ENCODE peak calls at places on chromosomes 5 and 9, in nine cellular contexts. One of them, this sample, is unnamed.

GRCh38 chr5:146731909-146732659 is 146.5 kb downstream of the PPP2R2B start:
- DNase-seq in mucosa of gallbladder: no peak
- DNase-seq in NCI-H1694 treated with DMSO at 0.1 percent for 48 hours: no peak
- DNase-seq in stimulated activated CD4-positive, alpha-beta T cell treated with anti-CD3 and anti-CD28 coated beads, Interleukin-1b, Interleukin-23, amount 100 ng/mL, for 24 hours: no peak
- DNase-seq in CD8-positive, alpha-beta T cell: no peak
- DNase-seq in ovary: no peak
- DNase-seq in heart left ventricle: no peak
- DNase-seq in activated CD4-positive, alpha-beta T cell treated with anti-CD3 and anti-CD28 coated beads for 36 hours: no peak
- DNase-seq in amygdala: no peak
- DNase-seq in this sample: peak; percentile 85

GRCh38 chr9:35749515-35750255 is 598 bp downstream of the RGP1 start:
- DNase-seq in mucosa of gallbladder: peak; percentile 25
- DNase-seq in NCI-H1694 treated with DMSO at 0.1 percent for 48 hours: no peak
- DNase-seq in stimulated activated CD4-positive, alpha-beta T cell treated with anti-CD3 and anti-CD28 coated beads, Interleukin-1b, Interleukin-23, amount 100 ng/mL, for 24 hours: no peak
- DNase-seq in CD8-positive, alpha-beta T cell: no peak
- DNase-seq in ovary: peak; percentile 45
- DNase-seq in heart left ventricle: no peak
- DNase-seq in activated CD4-positive, alpha-beta T cell treated with anti-CD3 and anti-CD28 coated beads for 36 hours: peak; percentile 70
- DNase-seq in amygdala: no peak
- DNase-seq in this sample: no peak

GRCh38 chr9:114591206-114591853 is 3.8 kb downstream of the ATP6V1G1 start:
- DNase-seq in mucosa of gallbladder: no peak
- DNase-seq in NCI-H1694 treated with DMSO at 0.1 percent for 48 hours: no peak
- DNase-seq in stimulated activated CD4-positive, alpha-beta T cell treated with anti-CD3 and anti-CD28 coated beads, Interleukin-1b, Interleukin-23, amount 100 ng/mL, for 24 hours: no peak
- DNase-seq in CD8-positive, alpha-beta T cell: no peak
- DNase-seq in ovary: no peak
- DNase-seq in heart left ventricle: no peak
- DNase-seq in activated CD4-positive, alpha-beta T cell treated with anti-CD3 and anti-CD28 coated beads for 36 hours: no peak
- DNase-seq in amygdala: no peak
- DNase-seq in this sample: peak; percentile 70

GRCh38 chr5:43553381-43553780 is 3.5 kb downstream of the PAIP1 start:
- DNase-seq in mucosa of gallbladder: no peak
- DNase-seq in NCI-H1694 treated with DMSO at 0.1 percent for 48 hours: no peak
- DNase-seq in stimulated activated CD4-positive, alpha-beta T cell treated with anti-CD3 and anti-CD28 coated beads, Interleukin-1b, Interleukin-23, amount 100 ng/mL, for 24 hours: no peak
- DNase-seq in CD8-positive, alpha-beta T cell: no peak
- DNase-seq in ovary: no peak
- DNase-seq in heart left ventricle: no peak
- DNase-seq in activated CD4-positive, alpha-beta T cell treated with anti-CD3 and anti-CD28 coated beads for 36 hours: no peak
- DNase-seq in amygdala: no peak
- DNase-seq in this sample: no peak

GRCh38 chr5:56270058-56270457 is 36.9 kb upstream of the ANKRD55 start:
- DNase-seq in mucosa of gallbladder: no peak
- DNase-seq in NCI-H1694 treated with DMSO at 0.1 percent for 48 hours: no peak
- DNase-seq in stimulated activated CD4-positive, alpha-beta T cell treated with anti-CD3 and anti-CD28 coated beads, Interleukin-1b, Interleukin-23, amount 100 ng/mL, for 24 hours: no peak
- DNase-seq in CD8-positive, alpha-beta T cell: no peak
- DNase-seq in ovary: no peak
- DNase-seq in heart left ventricle: no peak
- DNase-seq in activated CD4-positive, alpha-beta T cell treated with anti-CD3 and anti-CD28 coated beads for 36 hours: peak; percentile 41
- DNase-seq in amygdala: no peak
- DNase-seq in this sample: peak; percentile 24

GRCh38 chr9:119487118-119487827 is 118.0 kb upstream of the BRINP1 start:
- DNase-seq in mucosa of gallbladder: no peak
- DNase-seq in NCI-H1694 treated with DMSO at 0.1 percent for 48 hours: no peak
- DNase-seq in stimulated activated CD4-positive, alpha-beta T cell treated with anti-CD3 and anti-CD28 coated beads, Interleukin-1b, Interleukin-23, amount 100 ng/mL, for 24 hours: no peak
- DNase-seq in CD8-positive, alpha-beta T cell: no peak
- DNase-seq in ovary: no peak
- DNase-seq in heart left ventricle: no peak
- DNase-seq in activated CD4-positive, alpha-beta T cell treated with anti-CD3 and anti-CD28 coated beads for 36 hours: no peak
- DNase-seq in amygdala: no peak
- DNase-seq in this sample: no peak

GRCh38 chr5:168219515-168220410 is 71.7 kb upstream of the WWC1 start:
- DNase-seq in mucosa of gallbladder: peak; percentile 73
- DNase-seq in NCI-H1694 treated with DMSO at 0.1 percent for 48 hours: peak; percentile 70
- DNase-seq in stimulated activated CD4-positive, alpha-beta T cell treated with anti-CD3 and anti-CD28 coated beads, Interleukin-1b, Interleukin-23, amount 100 ng/mL, for 24 hours: peak; percentile 5
- DNase-seq in CD8-positive, alpha-beta T cell: no peak
- DNase-seq in ovary: peak; percentile 42
- DNase-seq in heart left ventricle: no peak
- DNase-seq in activated CD4-positive, alpha-beta T cell treated with anti-CD3 and anti-CD28 coated beads for 36 hours: peak; percentile 58
- DNase-seq in amygdala: peak; percentile 37
- DNase-seq in this sample: peak; percentile 75

GRCh38 chr5:129398279-129398678 is 61.8 kb upstream of the ADAMTS19 start:
- DNase-seq in mucosa of gallbladder: no peak
- DNase-seq in NCI-H1694 treated with DMSO at 0.1 percent for 48 hours: no peak
- DNase-seq in stimulated activated CD4-positive, alpha-beta T cell treated with anti-CD3 and anti-CD28 coated beads, Interleukin-1b, Interleukin-23, amount 100 ng/mL, for 24 hours: no peak
- DNase-seq in CD8-positive, alpha-beta T cell: no peak
- DNase-seq in ovary: no peak
- DNase-seq in heart left ventricle: no peak
- DNase-seq in activated CD4-positive, alpha-beta T cell treated with anti-CD3 and anti-CD28 coated beads for 36 hours: no peak
- DNase-seq in amygdala: no peak
- DNase-seq in this sample: no peak

GRCh38 chr9:98575379-98576346 is 133.1 kb downstream of the GABBR2 start:
- DNase-seq in mucosa of gallbladder: no peak
- DNase-seq in NCI-H1694 treated with DMSO at 0.1 percent for 48 hours: no peak
- DNase-seq in stimulated activated CD4-positive, alpha-beta T cell treated with anti-CD3 and anti-CD28 coated beads, Interleukin-1b, Interleukin-23, amount 100 ng/mL, for 24 hours: no peak
- DNase-seq in CD8-positive, alpha-beta T cell: no peak
- DNase-seq in ovary: no peak
- DNase-seq in heart left ventricle: no peak
- DNase-seq in activated CD4-positive, alpha-beta T cell treated with anti-CD3 and anti-CD28 coated beads for 36 hours: peak; percentile 53
- DNase-seq in amygdala: no peak
- DNase-seq in this sample: peak; percentile 75

GRCh38 chr5:11912-12311 is 80.1 kb upstream of the PLEKHG4B start:
- DNase-seq in mucosa of gallbladder: no peak
- DNase-seq in NCI-H1694 treated with DMSO at 0.1 percent for 48 hours: no peak
- DNase-seq in stimulated activated CD4-positive, alpha-beta T cell treated with anti-CD3 and anti-CD28 coated beads, Interleukin-1b, Interleukin-23, amount 100 ng/mL, for 24 hours: no peak
- DNase-seq in CD8-positive, alpha-beta T cell: no peak
- DNase-seq in ovary: no peak
- DNase-seq in heart left ventricle: no peak
- DNase-seq in activated CD4-positive, alpha-beta T cell treated with anti-CD3 and anti-CD28 coated beads for 36 hours: no peak
- DNase-seq in amygdala: no peak
- DNase-seq in this sample: peak; percentile 60

GRCh38 chr9:130387905-130388304 is 56.9 kb upstream of the ASS1 start:
- DNase-seq in mucosa of gallbladder: no peak
- DNase-seq in NCI-H1694 treated with DMSO at 0.1 percent for 48 hours: no peak
- DNase-seq in stimulated activated CD4-positive, alpha-beta T cell treated with anti-CD3 and anti-CD28 coated beads, Interleukin-1b, Interleukin-23, amount 100 ng/mL, for 24 hours: no peak
- DNase-seq in CD8-positive, alpha-beta T cell: no peak
- DNase-seq in ovary: no peak
- DNase-seq in heart left ventricle: no peak
- DNase-seq in activated CD4-positive, alpha-beta T cell treated with anti-CD3 and anti-CD28 coated beads for 36 hours: no peak
- DNase-seq in amygdala: no peak
- DNase-seq in this sample: no peak

GRCh38 chr5:149062371-149063016 is 368 bp downstream of the SH3TC2 start:
- DNase-seq in mucosa of gallbladder: no peak
- DNase-seq in NCI-H1694 treated with DMSO at 0.1 percent for 48 hours: no peak
- DNase-seq in stimulated activated CD4-positive, alpha-beta T cell treated with anti-CD3 and anti-CD28 coated beads, Interleukin-1b, Interleukin-23, amount 100 ng/mL, for 24 hours: no peak
- DNase-seq in CD8-positive, alpha-beta T cell: no peak
- DNase-seq in ovary: no peak
- DNase-seq in heart left ventricle: peak; percentile 37
- DNase-seq in activated CD4-positive, alpha-beta T cell treated with anti-CD3 and anti-CD28 coated beads for 36 hours: no peak
- DNase-seq in amygdala: peak; percentile 23
- DNase-seq in this sample: peak; percentile 69

GRCh38 chr9:113454914-113455761 is 8.4 kb upstream of the RGS3 start:
- DNase-seq in mucosa of gallbladder: peak; percentile 72
- DNase-seq in NCI-H1694 treated with DMSO at 0.1 percent for 48 hours: no peak
- DNase-seq in stimulated activated CD4-positive, alpha-beta T cell treated with anti-CD3 and anti-CD28 coated beads, Interleukin-1b, Interleukin-23, amount 100 ng/mL, for 24 hours: no peak
- DNase-seq in CD8-positive, alpha-beta T cell: no peak
- DNase-seq in ovary: peak; percentile 67
- DNase-seq in heart left ventricle: peak; percentile 70
- DNase-seq in activated CD4-positive, alpha-beta T cell treated with anti-CD3 and anti-CD28 coated beads for 36 hours: peak; percentile 19
- DNase-seq in amygdala: no peak
- DNase-seq in this sample: peak; percentile 91

GRCh38 chr9:68981825-68982224 is 32.1 kb downstream of the PRKACG start:
- DNase-seq in mucosa of gallbladder: no peak
- DNase-seq in NCI-H1694 treated with DMSO at 0.1 percent for 48 hours: no peak
- DNase-seq in stimulated activated CD4-positive, alpha-beta T cell treated with anti-CD3 and anti-CD28 coated beads, Interleukin-1b, Interleukin-23, amount 100 ng/mL, for 24 hours: no peak
- DNase-seq in CD8-positive, alpha-beta T cell: no peak
- DNase-seq in ovary: no peak
- DNase-seq in heart left ventricle: no peak
- DNase-seq in activated CD4-positive, alpha-beta T cell treated with anti-CD3 and anti-CD28 coated beads for 36 hours: no peak
- DNase-seq in amygdala: no peak
- DNase-seq in this sample: peak; percentile 25

GRCh38 chr9:64066736-64067368 is 1218.2 kb downstream of the FOXD4L5 start:
- DNase-seq in mucosa of gallbladder: no peak
- DNase-seq in NCI-H1694 treated with DMSO at 0.1 percent for 48 hours: no peak
- DNase-seq in stimulated activated CD4-positive, alpha-beta T cell treated with anti-CD3 and anti-CD28 coated beads, Interleukin-1b, Interleukin-23, amount 100 ng/mL, for 24 hours: no peak
- DNase-seq in CD8-positive, alpha-beta T cell: no peak
- DNase-seq in ovary: no peak
- DNase-seq in heart left ventricle: no peak
- DNase-seq in activated CD4-positive, alpha-beta T cell treated with anti-CD3 and anti-CD28 coated beads for 36 hours: no peak
- DNase-seq in amygdala: no peak
- DNase-seq in this sample: no peak

GRCh38 chr5:142863856-142864255 is 93.7 kb downstream of the ARHGAP26 start:
- DNase-seq in mucosa of gallbladder: no peak
- DNase-seq in NCI-H1694 treated with DMSO at 0.1 percent for 48 hours: no peak
- DNase-seq in stimulated activated CD4-positive, alpha-beta T cell treated with anti-CD3 and anti-CD28 coated beads, Interleukin-1b, Interleukin-23, amount 100 ng/mL, for 24 hours: no peak
- DNase-seq in CD8-positive, alpha-beta T cell: no peak
- DNase-seq in ovary: no peak
- DNase-seq in heart left ventricle: no peak
- DNase-seq in activated CD4-positive, alpha-beta T cell treated with anti-CD3 and anti-CD28 coated beads for 36 hours: no peak
- DNase-seq in amygdala: no peak
- DNase-seq in this sample: no peak

GRCh38 chr5:79255786-79256557 is 20.0 kb downstream of the JMY start:
- DNase-seq in mucosa of gallbladder: no peak
- DNase-seq in NCI-H1694 treated with DMSO at 0.1 percent for 48 hours: no peak
- DNase-seq in stimulated activated CD4-positive, alpha-beta T cell treated with anti-CD3 and anti-CD28 coated beads, Interleukin-1b, Interleukin-23, amount 100 ng/mL, for 24 hours: no peak
- DNase-seq in CD8-positive, alpha-beta T cell: no peak
- DNase-seq in ovary: no peak
- DNase-seq in heart left ventricle: no peak
- DNase-seq in activated CD4-positive, alpha-beta T cell treated with anti-CD3 and anti-CD28 coated beads for 36 hours: peak; percentile 61
- DNase-seq in amygdala: no peak
- DNase-seq in this sample: peak; percentile 41

GRCh38 chr5:174323878-174324281 is 278.4 kb downstream of the NSG2 start:
- DNase-seq in mucosa of gallbladder: no peak
- DNase-seq in NCI-H1694 treated with DMSO at 0.1 percent for 48 hours: no peak
- DNase-seq in stimulated activated CD4-positive, alpha-beta T cell treated with anti-CD3 and anti-CD28 coated beads, Interleukin-1b, Interleukin-23, amount 100 ng/mL, for 24 hours: no peak
- DNase-seq in CD8-positive, alpha-beta T cell: no peak
- DNase-seq in ovary: no peak
- DNase-seq in heart left ventricle: no peak
- DNase-seq in activated CD4-positive, alpha-beta T cell treated with anti-CD3 and anti-CD28 coated beads for 36 hours: peak; percentile 37
- DNase-seq in amygdala: peak; percentile 19
- DNase-seq in this sample: peak; percentile 26

GRCh38 chr5:170097934-170098333 is 7.8 kb upstream of the FOXI1 start:
- DNase-seq in mucosa of gallbladder: no peak
- DNase-seq in NCI-H1694 treated with DMSO at 0.1 percent for 48 hours: no peak
- DNase-seq in stimulated activated CD4-positive, alpha-beta T cell treated with anti-CD3 and anti-CD28 coated beads, Interleukin-1b, Interleukin-23, amount 100 ng/mL, for 24 hours: no peak
- DNase-seq in CD8-positive, alpha-beta T cell: no peak
- DNase-seq in ovary: no peak
- DNase-seq in heart left ventricle: no peak
- DNase-seq in activated CD4-positive, alpha-beta T cell treated with anti-CD3 and anti-CD28 coated beads for 36 hours: no peak
- DNase-seq in amygdala: no peak
- DNase-seq in this sample: no peak

GRCh38 chr5:172985596-172985995 is 2.0 kb downstream of the ATP6V0E1 start:
- DNase-seq in mucosa of gallbladder: no peak
- DNase-seq in NCI-H1694 treated with DMSO at 0.1 percent for 48 hours: no peak
- DNase-seq in stimulated activated CD4-positive, alpha-beta T cell treated with anti-CD3 and anti-CD28 coated beads, Interleukin-1b, Interleukin-23, amount 100 ng/mL, for 24 hours: no peak
- DNase-seq in CD8-positive, alpha-beta T cell: no peak
- DNase-seq in ovary: no peak
- DNase-seq in heart left ventricle: no peak
- DNase-seq in activated CD4-positive, alpha-beta T cell treated with anti-CD3 and anti-CD28 coated beads for 36 hours: no peak
- DNase-seq in amygdala: no peak
- DNase-seq in this sample: no peak

GRCh38 chr5:64210866-64211265 is 45.2 kb downstream of the RNF180 start:
- DNase-seq in mucosa of gallbladder: no peak
- DNase-seq in NCI-H1694 treated with DMSO at 0.1 percent for 48 hours: no peak
- DNase-seq in stimulated activated CD4-positive, alpha-beta T cell treated with anti-CD3 and anti-CD28 coated beads, Interleukin-1b, Interleukin-23, amount 100 ng/mL, for 24 hours: no peak
- DNase-seq in CD8-positive, alpha-beta T cell: no peak
- DNase-seq in ovary: no peak
- DNase-seq in heart left ventricle: no peak
- DNase-seq in activated CD4-positive, alpha-beta T cell treated with anti-CD3 and anti-CD28 coated beads for 36 hours: no peak
- DNase-seq in amygdala: no peak
- DNase-seq in this sample: peak; percentile 53

GRCh38 chr5:32916648-32917047 is 205.5 kb downstream of the NPR3 start:
- DNase-seq in mucosa of gallbladder: peak; percentile 15
- DNase-seq in NCI-H1694 treated with DMSO at 0.1 percent for 48 hours: no peak
- DNase-seq in stimulated activated CD4-positive, alpha-beta T cell treated with anti-CD3 and anti-CD28 coated beads, Interleukin-1b, Interleukin-23, amount 100 ng/mL, for 24 hours: no peak
- DNase-seq in CD8-positive, alpha-beta T cell: no peak
- DNase-seq in ovary: no peak
- DNase-seq in heart left ventricle: peak; percentile 27
- DNase-seq in activated CD4-positive, alpha-beta T cell treated with anti-CD3 and anti-CD28 coated beads for 36 hours: peak; percentile 10
- DNase-seq in amygdala: no peak
- DNase-seq in this sample: peak; percentile 17

GRCh38 chr5:115246361-115246991 is 16.2 kb downstream of the PGGT1B start:
- DNase-seq in mucosa of gallbladder: no peak
- DNase-seq in NCI-H1694 treated with DMSO at 0.1 percent for 48 hours: peak; percentile 56
- DNase-seq in stimulated activated CD4-positive, alpha-beta T cell treated with anti-CD3 and anti-CD28 coated beads, Interleukin-1b, Interleukin-23, amount 100 ng/mL, for 24 hours: no peak
- DNase-seq in CD8-positive, alpha-beta T cell: no peak
- DNase-seq in ovary: no peak
- DNase-seq in heart left ventricle: no peak
- DNase-seq in activated CD4-positive, alpha-beta T cell treated with anti-CD3 and anti-CD28 coated beads for 36 hours: no peak
- DNase-seq in amygdala: no peak
- DNase-seq in this sample: peak; percentile 51

GRCh38 chr9:79134654-79135053 is 437.1 kb upstream of the TLE4 start:
- DNase-seq in mucosa of gallbladder: no peak
- DNase-seq in NCI-H1694 treated with DMSO at 0.1 percent for 48 hours: no peak
- DNase-seq in stimulated activated CD4-positive, alpha-beta T cell treated with anti-CD3 and anti-CD28 coated beads, Interleukin-1b, Interleukin-23, amount 100 ng/mL, for 24 hours: no peak
- DNase-seq in CD8-positive, alpha-beta T cell: no peak
- DNase-seq in ovary: no peak
- DNase-seq in heart left ventricle: no peak
- DNase-seq in activated CD4-positive, alpha-beta T cell treated with anti-CD3 and anti-CD28 coated beads for 36 hours: no peak
- DNase-seq in amygdala: no peak
- DNase-seq in this sample: no peak

GRCh38 chr9:99828417-99829176 is 6.9 kb downstream of the NR4A3 start:
- DNase-seq in mucosa of gallbladder: no peak
- DNase-seq in NCI-H1694 treated with DMSO at 0.1 percent for 48 hours: no peak
- DNase-seq in stimulated activated CD4-positive, alpha-beta T cell treated with anti-CD3 and anti-CD28 coated beads, Interleukin-1b, Interleukin-23, amount 100 ng/mL, for 24 hours: no peak
- DNase-seq in CD8-positive, alpha-beta T cell: no peak
- DNase-seq in ovary: no peak
- DNase-seq in heart left ventricle: peak; percentile 25
- DNase-seq in activated CD4-positive, alpha-beta T cell treated with anti-CD3 and anti-CD28 coated beads for 36 hours: no peak
- DNase-seq in amygdala: no peak
- DNase-seq in this sample: no peak

GRCh38 chr9:126439402-126439765 is 112.8 kb downstream of the MVB12B start:
- DNase-seq in mucosa of gallbladder: no peak
- DNase-seq in NCI-H1694 treated with DMSO at 0.1 percent for 48 hours: no peak
- DNase-seq in stimulated activated CD4-positive, alpha-beta T cell treated with anti-CD3 and anti-CD28 coated beads, Interleukin-1b, Interleukin-23, amount 100 ng/mL, for 24 hours: no peak
- DNase-seq in CD8-positive, alpha-beta T cell: no peak
- DNase-seq in ovary: no peak
- DNase-seq in heart left ventricle: no peak
- DNase-seq in activated CD4-positive, alpha-beta T cell treated with anti-CD3 and anti-CD28 coated beads for 36 hours: peak; percentile 32
- DNase-seq in amygdala: no peak
- DNase-seq in this sample: peak; percentile 12

GRCh38 chr5:5134107-5134506 is 6.0 kb upstream of the ADAMTS16 start:
- DNase-seq in mucosa of gallbladder: no peak
- DNase-seq in NCI-H1694 treated with DMSO at 0.1 percent for 48 hours: no peak
- DNase-seq in stimulated activated CD4-positive, alpha-beta T cell treated with anti-CD3 and anti-CD28 coated beads, Interleukin-1b, Interleukin-23, amount 100 ng/mL, for 24 hours: no peak
- DNase-seq in CD8-positive, alpha-beta T cell: no peak
- DNase-seq in ovary: no peak
- DNase-seq in heart left ventricle: no peak
- DNase-seq in activated CD4-positive, alpha-beta T cell treated with anti-CD3 and anti-CD28 coated beads for 36 hours: no peak
- DNase-seq in amygdala: no peak
- DNase-seq in this sample: no peak

GRCh38 chr5:180792965-180793287 is 9.7 kb downstream of the MGAT1 start:
- DNase-seq in mucosa of gallbladder: no peak
- DNase-seq in NCI-H1694 treated with DMSO at 0.1 percent for 48 hours: no peak
- DNase-seq in stimulated activated CD4-positive, alpha-beta T cell treated with anti-CD3 and anti-CD28 coated beads, Interleukin-1b, Interleukin-23, amount 100 ng/mL, for 24 hours: no peak
- DNase-seq in CD8-positive, alpha-beta T cell: no peak
- DNase-seq in ovary: no peak
- DNase-seq in heart left ventricle: no peak
- DNase-seq in activated CD4-positive, alpha-beta T cell treated with anti-CD3 and anti-CD28 coated beads for 36 hours: no peak
- DNase-seq in amygdala: no peak
- DNase-seq in this sample: no peak

GRCh38 chr9:121822093-121823085 is 171.0 kb downstream of the DAB2IP start:
- DNase-seq in mucosa of gallbladder: no peak
- DNase-seq in NCI-H1694 treated with DMSO at 0.1 percent for 48 hours: peak; percentile 57
- DNase-seq in stimulated activated CD4-positive, alpha-beta T cell treated with anti-CD3 and anti-CD28 coated beads, Interleukin-1b, Interleukin-23, amount 100 ng/mL, for 24 hours: no peak
- DNase-seq in CD8-positive, alpha-beta T cell: no peak
- DNase-seq in ovary: no peak
- DNase-seq in heart left ventricle: no peak
- DNase-seq in activated CD4-positive, alpha-beta T cell treated with anti-CD3 and anti-CD28 coated beads for 36 hours: peak; percentile 21
- DNase-seq in amygdala: no peak
- DNase-seq in this sample: no peak

GRCh38 chr5:32339198-32339597 is 26.5 kb upstream of the MTMR12 start:
- DNase-seq in mucosa of gallbladder: no peak
- DNase-seq in NCI-H1694 treated with DMSO at 0.1 percent for 48 hours: no peak
- DNase-seq in stimulated activated CD4-positive, alpha-beta T cell treated with anti-CD3 and anti-CD28 coated beads, Interleukin-1b, Interleukin-23, amount 100 ng/mL, for 24 hours: no peak
- DNase-seq in CD8-positive, alpha-beta T cell: no peak
- DNase-seq in ovary: no peak
- DNase-seq in heart left ventricle: no peak
- DNase-seq in activated CD4-positive, alpha-beta T cell treated with anti-CD3 and anti-CD28 coated beads for 36 hours: no peak
- DNase-seq in amygdala: no peak
- DNase-seq in this sample: no peak

GRCh38 chr9:137612741-137613142 is 6.1 kb upstream of the EHMT1 start:
- DNase-seq in mucosa of gallbladder: no peak
- DNase-seq in NCI-H1694 treated with DMSO at 0.1 percent for 48 hours: no peak
- DNase-seq in stimulated activated CD4-positive, alpha-beta T cell treated with anti-CD3 and anti-CD28 coated beads, Interleukin-1b, Interleukin-23, amount 100 ng/mL, for 24 hours: no peak
- DNase-seq in CD8-positive, alpha-beta T cell: no peak
- DNase-seq in ovary: no peak
- DNase-seq in heart left ventricle: no peak
- DNase-seq in activated CD4-positive, alpha-beta T cell treated with anti-CD3 and anti-CD28 coated beads for 36 hours: no peak
- DNase-seq in amygdala: no peak
- DNase-seq in this sample: no peak